ENCODE peak calls at places on chromosomes 12 and 14, in eight cellular contexts. L is activated T-cell treated with anti-CD3 and anti-CD28 coated beads, Interleukin-2, amount 50 U/mL, for 48 hours; B is HFFc6; F is RWPE1; I is stimulated activated CD4-positive, alpha-beta T cell treated with anti-CD3 and anti-CD28 coated beads, Interleukin-15, amount 100 ng/mL, for 1 hour; O is T follicular helper cell; X is tibial artery; P is activated CD8-positive, alpha-beta memory T cell treated with anti-CD3 and anti-CD28 coated beads for 1 hour. T is an unnamed sample.
A peak's percentile ranks its signal among the peaks of the same experiment; 100 is the strongest.

GRCh38 chr12:122840580-122841513 is 5.6 kb downstream of the HIP1R start:
- DNase-seq in L (no peak), B (no peak), F (peak; percentile 59), I (no peak), O (no peak), X (peak; percentile 18), P (no peak), T (no peak)

GRCh38 chr14:104081493-104081835 is 4.0 kb upstream of the ASPG start:
- DNase-seq in L (no peak), B (no peak), F (no peak), I (no peak), O (no peak), X (no peak), P (no peak), T (no peak)

GRCh38 chr12:6792522-6793201 is 3.3 kb downstream of the CD4 start:
- DNase-seq in L (no peak), B (no peak), F (no peak), I (no peak), O (peak; percentile 39), X (peak; percentile 53), P (no peak), T (no peak)

GRCh38 chr14:57057803-57058202 is 210.9 kb downstream of the EXOC5 start:
- DNase-seq in L (no peak), B (no peak), F (no peak), I (no peak), O (no peak), X (no peak), P (no peak), T (no peak)

GRCh38 chr12:83827860-83828259 is 1084.7 kb downstream of the SLC6A15 start:
- DNase-seq in L (no peak), B (no peak), F (no peak), I (no peak), O (no peak), X (no peak), P (no peak), T (peak; percentile 27)

GRCh38 chr14:76955575-76956252 is 72.8 kb downstream of the IRF2BPL start:
- DNase-seq in L (peak; percentile 75), B (peak; percentile 78), F (peak; percentile 33), I (peak; percentile 27), O (peak; percentile 43), X (peak; percentile 38), P (peak; percentile 31), T (peak; percentile 69)

GRCh38 chr14:93789366-93790130 is 1.3 kb upstream of the PRIMA1 start:
- DNase-seq in L (no peak), B (no peak), F (no peak), I (no peak), O (no peak), X (peak; percentile 35), P (no peak), T (no peak)

GRCh38 chr12:45299132-45299692 is 83.3 kb downstream of the ANO6 start:
- DNase-seq in L (no peak), B (peak; percentile 65), F (peak; percentile 43), I (no peak), O (no peak), X (no peak), P (no peak), T (peak; percentile 75)

GRCh38 chr12:76186507-76186906 is 102.0 kb upstream of the NAP1L1 start:
- DNase-seq in L (no peak), B (peak; percentile 2), F (no peak), I (no peak), O (no peak), X (no peak), P (no peak), T (no peak)

GRCh38 chr14:35331605-35332516 is 39.7 kb downstream of the PSMA6 start:
- DNase-seq in L (no peak), B (no peak), F (peak; percentile 84), I (no peak), O (no peak), X (no peak), P (no peak), T (peak; percentile 55)

GRCh38 chr14:72892879-72893635 is 844 bp downstream of the DPF3 start:
- DNase-seq in L (peak; percentile 57), B (no peak), F (peak; percentile 34), I (peak; percentile 12), O (no peak), X (no peak), P (no peak), T (no peak)

GRCh38 chr14:103031956-103032355 is 25.4 kb downstream of the CDC42BPB start:
- DNase-seq in L (no peak), B (no peak), F (no peak), I (no peak), O (no peak), X (no peak), P (no peak), T (no peak)

GRCh38 chr12:11836282-11836963 is 186.9 kb downstream of the ETV6 start:
- DNase-seq in L (peak; percentile 79), B (no peak), F (no peak), I (peak; percentile 42), O (no peak), X (no peak), P (no peak), T (no peak)

GRCh38 chr14:65187421-65188049 is 85.2 kb upstream of the MAX start:
- DNase-seq in L (no peak), B (no peak), F (no peak), I (no peak), O (no peak), X (no peak), P (no peak), T (no peak)

GRCh38 chr14:93940437-93940836 is 13.3 kb downstream of the FAM181A start:
- DNase-seq in L (no peak), B (no peak), F (no peak), I (no peak), O (no peak), X (no peak), P (no peak), T (no peak)

GRCh38 chr12:69107541-69107940 is 131.8 kb upstream of the CPSF6 start:
- DNase-seq in L (no peak), B (no peak), F (no peak), I (no peak), O (no peak), X (no peak), P (no peak), T (peak; percentile 51)

GRCh38 chr14:58772814-58773620 is 135.3 kb downstream of the DACT1 start:
- DNase-seq in L (no peak), B (no peak), F (no peak), I (no peak), O (no peak), X (no peak), P (no peak), T (no peak)

GRCh38 chr12:107760207-107760816 is 625 bp downstream of the PRDM4 start:
- DNase-seq in L (peak; percentile 64), B (no peak), F (peak; percentile 18), I (no peak), O (peak; percentile 12), X (peak; percentile 34), P (no peak), T (no peak)

GRCh38 chr14:86035882-86036281 is 505.9 kb downstream of the FLRT2 start:
- DNase-seq in L (no peak), B (peak; percentile 15), F (no peak), I (no peak), O (no peak), X (no peak), P (no peak), T (peak; percentile 41)

GRCh38 chr12:106527356-106527755 is 55.4 kb upstream of the RFX4 start:
- DNase-seq in L (no peak), B (peak; percentile 18), F (no peak), I (no peak), O (no peak), X (no peak), P (no peak), T (no peak)

GRCh38 chr12:53659609-53660008 is 16.3 kb downstream of the ATP5MC2 start:
- DNase-seq in L (no peak), B (no peak), F (no peak), I (no peak), O (no peak), X (no peak), P (no peak), T (peak; percentile 18)

GRCh38 chr12:2924019-2924418 is 33.3 kb downstream of the TULP3 start:
- DNase-seq in L (no peak), B (peak; percentile 4), F (no peak), I (no peak), O (no peak), X (no peak), P (no peak), T (peak; percentile 72)

GRCh38 chr12:1357171-1357570 is 237.2 kb downstream of the FBXL14 start:
- DNase-seq in L (no peak), B (peak; percentile 30), F (no peak), I (no peak), O (no peak), X (no peak), P (no peak), T (no peak)

GRCh38 chr12:72330291-72330690 is 58.1 kb downstream of the TRHDE start:
- DNase-seq in L (no peak), B (no peak), F (no peak), I (no peak), O (no peak), X (no peak), P (no peak), T (peak; percentile 0)

GRCh38 chr12:88228720-88229119 is 86.6 kb downstream of the TMTC3 start:
- DNase-seq in L (no peak), B (no peak), F (no peak), I (no peak), O (no peak), X (no peak), P (no peak), T (no peak)

GRCh38 chr14:24322672-24323071 is 11.4 kb downstream of the LTB4R start:
- DNase-seq in L (no peak), B (no peak), F (no peak), I (no peak), O (no peak), X (no peak), P (no peak), T (no peak)

GRCh38 chr14:35121026-35121886 is 534 bp downstream of the PPP2R3C start:
- DNase-seq in L (peak; percentile 39), B (no peak), F (peak; percentile 1), I (no peak), O (no peak), X (peak; percentile 22), P (no peak), T (peak; percentile 35)

GRCh38 chr12:3137268-3137761 is 60.1 kb downstream of the TSPAN9 start:
- DNase-seq in L (no peak), B (peak; percentile 32), F (no peak), I (no peak), O (no peak), X (no peak), P (no peak), T (peak; percentile 55)

GRCh38 chr14:43119672-43120071 is 1387.4 kb downstream of the FSCB start:
- DNase-seq in L (no peak), B (no peak), F (no peak), I (no peak), O (no peak), X (no peak), P (no peak), T (no peak)

GRCh38 chr14:92679246-92679645 is 69.2 kb downstream of the LGMN start:
- DNase-seq in L (no peak), B (no peak), F (no peak), I (no peak), O (no peak), X (no peak), P (no peak), T (no peak)

GRCh38 chr12:48572326-48572725 is 2.5 kb upstream of the LALBA start:
- DNase-seq in L (no peak), B (no peak), F (no peak), I (no peak), O (no peak), X (no peak), P (no peak), T (no peak)

GRCh38 chr14:76376001-76376404 is at the start of gene ESRRB:
- DNase-seq in L (no peak), B (no peak), F (peak; percentile 36), I (no peak), O (no peak), X (no peak), P (no peak), T (peak; percentile 5)

GRCh38 chr14:97177016-97177415 is 379.8 kb downstream of the VRK1 start:
- DNase-seq in L (peak; percentile 36), B (no peak), F (peak; percentile 30), I (no peak), O (peak; percentile 25), X (no peak), P (no peak), T (peak; percentile 16)

GRCh38 chr14:84751745-84752144 is 778.2 kb upstream of the FLRT2 start:
- DNase-seq in L (no peak), B (no peak), F (no peak), I (no peak), O (no peak), X (no peak), P (no peak), T (no peak)